ENCODE peak calls at places on chromosomes 1 and 21, in five cellular contexts. R, Q, G, B and A are unnamed samples.

GRCh38 chr1:46211051-46211450 is 7.9 kb downstream of the LURAP1 start:
- DNase-seq in R (no peak), Q (no peak), G (peak; percentile 63), B (no peak), A (no peak)

GRCh38 chr1:47324682-47325081 is 8.9 kb upstream of the CMPK1 start:
- DNase-seq in R (no peak), Q (no peak), G (no peak), B (no peak), A (no peak)

GRCh38 chr1:64062941-64063581 is 140.4 kb upstream of the UBE2U start:
- DNase-seq in R (no peak), Q (peak; percentile 60), G (no peak), B (no peak), A (peak; percentile 66)

GRCh38 chr1:167683641-167684502 is 37.9 kb upstream of the MPZL1 start:
- DNase-seq in R (no peak), Q (peak; percentile 44), G (peak; percentile 94), B (peak; percentile 40), A (peak; percentile 36)

GRCh38 chr1:10415211-10415930 is 14.9 kb upstream of the CENPS start:
- DNase-seq in R (no peak), Q (peak; percentile 92), G (peak; percentile 60), B (peak; percentile 25), A (peak; percentile 96)

GRCh38 chr1:216410026-216410425 is 13.2 kb downstream of the USH2A start:
- DNase-seq in R (no peak), Q (no peak), G (no peak), B (no peak), A (no peak)

GRCh38 chr1:34825455-34826081 is 32.8 kb downstream of the GJA4 start:
- DNase-seq in R (no peak), Q (no peak), G (peak; percentile 68), B (peak; percentile 37), A (no peak)

GRCh38 chr21:40507978-40508377 is 339.0 kb downstream of the DSCAM start:
- DNase-seq in R (no peak), Q (no peak), G (no peak), B (no peak), A (no peak)

GRCh38 chr1:182110635-182111034 is 49.1 kb upstream of the ZNF648 start:
- DNase-seq in R (no peak), Q (no peak), G (no peak), B (no peak), A (no peak)

GRCh38 chr1:46581685-46582455 is 22.2 kb downstream of the MKNK1 start:
- DNase-seq in R (no peak), Q (no peak), G (no peak), B (no peak), A (no peak)

GRCh38 chr1:234256359-234256758 is 116.9 kb upstream of the COA6 start:
- DNase-seq in R (no peak), Q (peak; percentile 3), G (peak; percentile 31), B (no peak), A (no peak)

GRCh38 chr1:4468804-4469514 is 185.4 kb upstream of the AJAP1 start:
- DNase-seq in R (no peak), Q (no peak), G (no peak), B (no peak), A (no peak)

GRCh38 chr1:210625715-210626114 is 297.0 kb downstream of the HHAT start:
- DNase-seq in R (no peak), Q (no peak), G (no peak), B (no peak), A (no peak)

GRCh38 chr1:31166462-31166861 is 73.2 kb downstream of the NKAIN1 start:
- DNase-seq in R (no peak), Q (no peak), G (peak; percentile 60), B (no peak), A (no peak)

GRCh38 chr1:234923626-234924025 is 205.0 kb downstream of the TOMM20 start:
- DNase-seq in R (no peak), Q (no peak), G (no peak), B (no peak), A (no peak)

GRCh38 chr21:46081022-46081861 is 16.7 kb upstream of the COL6A2 start:
- DNase-seq in R (no peak), Q (no peak), G (no peak), B (no peak), A (no peak)

GRCh38 chr1:231527586-231528174 is 789 bp upstream of the TSNAX start:
- DNase-seq in R (peak; percentile 28), Q (no peak), G (no peak), B (no peak), A (no peak)

GRCh38 chr21:43644609-43645008 is 14.7 kb downstream of the HSF2BP start:
- DNase-seq in R (no peak), Q (peak; percentile 65), G (no peak), B (peak; percentile 49), A (peak; percentile 74)

GRCh38 chr1:224183591-224184312 is 712 bp downstream of the DEGS1 start:
- DNase-seq in R (peak; percentile 85), Q (peak; percentile 60), G (peak; percentile 76), B (peak; percentile 68), A (peak; percentile 62)

GRCh38 chr1:207962716-207963428 is 51.9 kb upstream of the CD34 start:
- DNase-seq in R (no peak), Q (peak; percentile 54), G (peak; percentile 83), B (peak; percentile 62), A (peak; percentile 36)

GRCh38 chr1:89616844-89617627 is 15.9 kb upstream of the LRRC8C start:
- DNase-seq in R (no peak), Q (no peak), G (no peak), B (no peak), A (no peak)

GRCh38 chr1:12619396-12620141 is 1.6 kb upstream of the DHRS3 start:
- DNase-seq in R (peak; percentile 49), Q (peak; percentile 91), G (peak; percentile 93), B (peak; percentile 87), A (peak; percentile 92)

GRCh38 chr1:38037481-38037939 is 9.1 kb downstream of the POU3F1 start:
- DNase-seq in R (no peak), Q (peak; percentile 61), G (no peak), B (no peak), A (peak; percentile 50)

GRCh38 chr1:58929667-58930325 is 145.9 kb upstream of the JUN start:
- DNase-seq in R (no peak), Q (no peak), G (no peak), B (no peak), A (no peak)

GRCh38 chr21:14452031-14452778 is 69.3 kb upstream of the HSPA13 start:
- DNase-seq in R (no peak), Q (peak; percentile 0), G (no peak), B (no peak), A (no peak)

GRCh38 chr1:108824051-108824450 is 32.8 kb downstream of the AKNAD1 start:
- DNase-seq in R (no peak), Q (no peak), G (peak; percentile 44), B (no peak), A (no peak)

GRCh38 chr21:46022551-46023107 is 41.1 kb downstream of the COL6A1 start:
- DNase-seq in R (no peak), Q (no peak), G (no peak), B (peak; percentile 50), A (no peak)

GRCh38 chr1:205597691-205598314 is 34.0 kb downstream of the ELK4 start:
- DNase-seq in R (no peak), Q (peak; percentile 86), G (no peak), B (peak; percentile 56), A (peak; percentile 67)

GRCh38 chr1:234987415-234988159 is 141.1 kb downstream of the TOMM20 start:
- DNase-seq in R (peak; percentile 68), Q (peak; percentile 98), G (peak; percentile 98), B (peak; percentile 85), A (peak; percentile 97)

GRCh38 chr21:32705139-32705538 is 22.7 kb downstream of the SYNJ1 start:
- DNase-seq in R (no peak), Q (peak; percentile 29), G (no peak), B (no peak), A (peak; percentile 36)

GRCh38 chr1:180507826-180508724 is 5.7 kb upstream of the ACBD6 start:
- DNase-seq in R (no peak), Q (peak; percentile 26), G (no peak), B (no peak), A (peak; percentile 47)